ENCODE peak calls at places on chromosome X, in five cellular contexts. K is GM19239; U is NCI-H524 treated with DMSO at 0.1 percent for 48 hours; W is renal cortical epithelial cell; B is activated CD4-positive, alpha-beta T cell treated with anti-CD3 and anti-CD28 coated beads, Interleukin-2, amount 50 U/mL, for 4 hours. N is an unnamed sample.

GRCh38 chrX:42017971-42018370 is 94.6 kb upstream of the CASK start:
- DNase-seq in K (no peak), U (no peak), W (peak), B (no peak), N (no peak)

GRCh38 chrX:109760241-109760921 is 27.3 kb upstream of the ACSL4 start:
- DNase-seq in K (no peak), U (no peak), W (no peak), B (no peak), N (no peak)

GRCh38 chrX:40539214-40540142 is 41.3 kb upstream of the ATP6AP2 start:
- DNase-seq in K (peak), U (no peak), W (peak), B (peak), N (no peak)

GRCh38 chrX:16148896-16149295 is 18.4 kb upstream of the MAGEB17 start:
- DNase-seq in K (no peak), U (no peak), W (peak), B (no peak), N (no peak)

GRCh38 chrX:17214962-17215361 is 160.0 kb upstream of the NHS start:
- DNase-seq in K (no peak), U (no peak), W (no peak), B (no peak), N (no peak)

GRCh38 chrX:119667111-119667928 is 25.6 kb downstream of the SEPTIN6 start:
- DNase-seq in K (no peak), U (no peak), W (no peak), B (no peak), N (no peak)

GRCh38 chrX:22220941-22221340 is 51.8 kb upstream of the CBLL2 start:
- DNase-seq in K (no peak), U (no peak), W (peak), B (no peak), N (no peak)

GRCh38 chrX:38754102-38754790 is 47.0 kb upstream of the MID1IP1 start:
- DNase-seq in K (no peak), U (peak), W (peak), B (peak), N (no peak)

GRCh38 chrX:40148439-40149285 is 50.9 kb upstream of the BCOR start:
- DNase-seq in K (no peak), U (no peak), W (no peak), B (no peak), N (no peak)

GRCh38 chrX:23900220-23900797 is 7.4 kb downstream of the APOO start:
- DNase-seq in K (no peak), U (no peak), W (no peak), B (no peak), N (no peak)

GRCh38 chrX:63349307-63349706 is 1.8 kb downstream of the SPIN4 start:
- DNase-seq in K (no peak), U (peak), W (no peak), B (no peak), N (no peak)

GRCh38 chrX:17632942-17633341 is 104.4 kb upstream of the SCML1 start:
- DNase-seq in K (no peak), U (no peak), W (no peak), B (no peak), N (no peak)